ENCODE peak calls at places on chromosomes 3 and 15, in nine cellular contexts. E, F, P, Y, X, D, W, U and H are unnamed samples.

GRCh38 chr15:94119923-94120775 is 111.2 kb upstream of the MCTP2 start:
- DNase-seq in E (peak), F (peak), P (peak), Y (peak), X (peak), D (no peak), W (peak), U (peak), H (peak)

GRCh38 chr15:85414495-85414894 is 34.1 kb downstream of the AKAP13 start:
- DNase-seq in E (peak), F (peak), P (no peak), Y (peak), X (peak), D (no peak), W (no peak), U (no peak), H (no peak)

GRCh38 chr15:77187751-77188464 is 117.0 kb upstream of the TSPAN3 start:
- DNase-seq in E (no peak), F (peak), P (no peak), Y (peak), X (no peak), D (no peak), W (no peak), U (no peak), H (peak)

GRCh38 chr3:127431066-127431465 is 143.2 kb upstream of the PRR20G start:
- DNase-seq in E (no peak), F (no peak), P (no peak), Y (no peak), X (no peak), D (no peak), W (no peak), U (no peak), H (no peak)

GRCh38 chr15:75232826-75233503 is 25.2 kb upstream of the GOLGA6C start:
- DNase-seq in E (no peak), F (no peak), P (no peak), Y (no peak), X (no peak), D (peak), W (no peak), U (peak), H (no peak)

GRCh38 chr3:47009225-47010049 is 30.0 kb downstream of the NBEAL2 start:
- DNase-seq in E (peak), F (peak), P (peak), Y (peak), X (peak), D (peak), W (peak), U (peak), H (peak)

GRCh38 chr3:38649500-38650247 is at the start of gene SCN5A:
- DNase-seq in E (peak), F (no peak), P (peak), Y (peak), X (peak), D (peak), W (peak), U (peak), H (peak)

GRCh38 chr3:173354124-173354523 is 43.4 kb upstream of the NLGN1 start:
- DNase-seq in E (no peak), F (no peak), P (no peak), Y (no peak), X (no peak), D (no peak), W (no peak), U (no peak), H (no peak)

GRCh38 chr15:74194572-74195559 is 7.7 kb downstream of the STRA6 start:
- DNase-seq in E (no peak), F (no peak), P (no peak), Y (no peak), X (no peak), D (no peak), W (no peak), U (no peak), H (no peak)

GRCh38 chr3:30495172-30496124 is 111.0 kb upstream of the TGFBR2 start:
- DNase-seq in E (no peak), F (no peak), P (no peak), Y (no peak), X (no peak), D (no peak), W (no peak), U (no peak), H (no peak)

GRCh38 chr15:73375755-73376305 is 7.1 kb upstream of the HCN4 start:
- DNase-seq in E (no peak), F (no peak), P (no peak), Y (peak), X (no peak), D (no peak), W (no peak), U (no peak), H (no peak)

GRCh38 chr15:83063555-83063954 is 3.5 kb downstream of the BTBD1 start:
- DNase-seq in E (no peak), F (no peak), P (no peak), Y (no peak), X (no peak), D (no peak), W (no peak), U (no peak), H (no peak)

GRCh38 chr15:83208357-83208661 is 686 bp upstream of the HDGFL3 start:
- DNase-seq in E (peak), F (no peak), P (no peak), Y (peak), X (no peak), D (no peak), W (no peak), U (no peak), H (no peak)

GRCh38 chr3:133474251-133474801 is 74.5 kb downstream of the BFSP2 start:
- DNase-seq in E (no peak), F (no peak), P (no peak), Y (peak), X (no peak), D (no peak), W (no peak), U (no peak), H (no peak)

GRCh38 chr3:171883257-171883892 is 40.2 kb downstream of the TMEM212 start:
- DNase-seq in E (peak), F (no peak), P (no peak), Y (no peak), X (no peak), D (no peak), W (no peak), U (no peak), H (no peak)

GRCh38 chr15:48862705-48863104 is 15.2 kb upstream of the EID1 start:
- DNase-seq in E (no peak), F (no peak), P (no peak), Y (no peak), X (no peak), D (no peak), W (no peak), U (no peak), H (no peak)

GRCh38 chr3:14489641-14490040 is 50.5 kb downstream of the GRIP2 start:
- DNase-seq in E (no peak), F (no peak), P (no peak), Y (no peak), X (no peak), D (no peak), W (no peak), U (no peak), H (no peak)

GRCh38 chr15:76401285-76401684 is 64.7 kb downstream of the ISL2 start:
- DNase-seq in E (no peak), F (peak), P (no peak), Y (peak), X (no peak), D (no peak), W (no peak), U (no peak), H (no peak)

GRCh38 chr15:88258021-88258641 is 1.6 kb upstream of the NTRK3 start:
- DNase-seq in E (peak), F (no peak), P (no peak), Y (peak), X (no peak), D (no peak), W (no peak), U (peak), H (no peak)

GRCh38 chr3:194269610-194270145 is 81.5 kb downstream of the CPN2 start:
- DNase-seq in E (peak), F (no peak), P (no peak), Y (peak), X (no peak), D (peak), W (no peak), U (no peak), H (no peak)

GRCh38 chr3:74233091-74233490 is 381.4 kb downstream of the CNTN3 start:
- DNase-seq in E (no peak), F (no peak), P (no peak), Y (no peak), X (no peak), D (no peak), W (no peak), U (no peak), H (no peak)

GRCh38 chr3:66464512-66464894 is 36.3 kb downstream of the LRIG1 start:
- DNase-seq in E (no peak), F (no peak), P (no peak), Y (no peak), X (no peak), D (no peak), W (no peak), U (no peak), H (no peak)

GRCh38 chr3:14543446-14543845 is 3.3 kb upstream of the GRIP2 start:
- DNase-seq in E (no peak), F (no peak), P (no peak), Y (no peak), X (no peak), D (no peak), W (no peak), U (no peak), H (no peak)

GRCh38 chr15:96331942-96332853 is 1.7 kb downstream of the NR2F2 start:
- DNase-seq in E (peak), F (no peak), P (peak), Y (peak), X (no peak), D (no peak), W (no peak), U (no peak), H (no peak)

GRCh38 chr3:37453393-37454391 is 279.3 kb upstream of the LRRFIP2 start:
- DNase-seq in E (no peak), F (no peak), P (peak), Y (no peak), X (no peak), D (no peak), W (no peak), U (no peak), H (no peak)

GRCh38 chr15:90603893-90604292 is 74.2 kb downstream of the CRTC3 start:
- DNase-seq in E (no peak), F (peak), P (no peak), Y (no peak), X (no peak), D (peak), W (peak), U (no peak), H (no peak)

GRCh38 chr15:50344006-50344464 is 11.0 kb downstream of the GABPB1 start:
- DNase-seq in E (no peak), F (no peak), P (no peak), Y (no peak), X (no peak), D (no peak), W (no peak), U (no peak), H (no peak)

GRCh38 chr3:39415983-39416382 is 9.5 kb downstream of the RPSA start:
- DNase-seq in E (no peak), F (no peak), P (no peak), Y (no peak), X (no peak), D (peak), W (no peak), U (no peak), H (no peak)

GRCh38 chr3:196666001-196666867 is 26.7 kb downstream of the NRROS start:
- DNase-seq in E (no peak), F (peak), P (no peak), Y (peak), X (no peak), D (no peak), W (no peak), U (no peak), H (no peak)

GRCh38 chr3:175260145-175260794 is 401.1 kb downstream of the NAALADL2 start:
- DNase-seq in E (no peak), F (peak), P (no peak), Y (peak), X (no peak), D (no peak), W (no peak), U (no peak), H (no peak)

GRCh38 chr3:73255609-73256029 is 194.2 kb downstream of the EBLN2 start:
- DNase-seq in E (no peak), F (peak), P (no peak), Y (peak), X (no peak), D (no peak), W (no peak), U (no peak), H (no peak)

GRCh38 chr3:34264650-34265049 is 466.2 kb downstream of the PDCD6IP start:
- DNase-seq in E (no peak), F (no peak), P (no peak), Y (no peak), X (no peak), D (no peak), W (no peak), U (no peak), H (no peak)

GRCh38 chr3:49900491-49901153 is 3.1 kb downstream of the MST1R start:
- DNase-seq in E (peak), F (peak), P (no peak), Y (peak), X (no peak), D (no peak), W (no peak), U (no peak), H (no peak)

GRCh38 chr3:108292905-108293328 is 3.4 kb upstream of the HHLA2 start:
- DNase-seq in E (no peak), F (no peak), P (no peak), Y (no peak), X (no peak), D (no peak), W (no peak), U (peak), H (no peak)

GRCh38 chr3:194046995-194047681 is 88.8 kb upstream of the HES1 start:
- DNase-seq in E (no peak), F (no peak), P (no peak), Y (no peak), X (no peak), D (no peak), W (no peak), U (no peak), H (no peak)

GRCh38 chr3:196093271-196094111 is 11.6 kb upstream of the TFRC start:
- DNase-seq in E (no peak), F (no peak), P (no peak), Y (no peak), X (no peak), D (no peak), W (no peak), U (no peak), H (no peak)

GRCh38 chr3:47362704-47363103 is 18.1 kb upstream of the PTPN23 start:
- DNase-seq in E (no peak), F (no peak), P (no peak), Y (no peak), X (peak), D (no peak), W (no peak), U (no peak), H (no peak)

GRCh38 chr15:35557544-35557943 is 11.6 kb upstream of the DPH6 start:
- DNase-seq in E (peak), F (peak), P (no peak), Y (peak), X (no peak), D (no peak), W (no peak), U (no peak), H (no peak)

GRCh38 chr3:193826126-193826795 is 233.3 kb downstream of the OPA1 start:
- DNase-seq in E (peak), F (peak), P (no peak), Y (peak), X (no peak), D (no peak), W (no peak), U (no peak), H (no peak)